ENCODE peak calls at places on chromosomes 12 and 14, in eight cellular contexts. J is endodermal cell, A is heart right ventricle, F is sigmoid colon, R is ovary, X is cardiac muscle cell, S is left lung, I is neural progenitor cell. V is an unnamed sample.
A peak's percentile ranks its signal among the peaks of the same experiment; 100 is the strongest.

GRCh38 chr12:111640498-111640897 is 41.4 kb upstream of the ATXN2 start:
- DNase-seq in I (no peak), X (no peak), S (no peak), F (no peak), J (no peak), R (no peak), A (no peak), V (no peak)

GRCh38 chr14:59055439-59056045 is 132.9 kb upstream of the DAAM1 start:
- DNase-seq in I (peak; percentile 63), X (peak; percentile 73), A (no peak), S (no peak), F (no peak), J (peak; percentile 69), R (peak; percentile 64), V (no peak)

GRCh38 chr12:113239288-113239771 is 18.1 kb downstream of the TPCN1 start:
- DNase-seq in A (no peak), I (no peak), J (peak; percentile 60), X (no peak), S (no peak), F (peak; percentile 54), R (no peak), V (no peak)

GRCh38 chr12:46124848-46125619 is 134.7 kb upstream of the SCAF11 start:
- DNase-seq in F (peak; percentile 75), J (peak; percentile 85), I (peak; percentile 77), R (peak; percentile 77), X (peak; percentile 89), S (no peak), A (no peak), V (no peak)

GRCh38 chr12:613996-614726 is 49.1 kb downstream of the NINJ2 start:
- DNase-seq in J (peak; percentile 86), S (no peak), R (no peak), I (peak; percentile 61), X (peak; percentile 23), A (peak; percentile 29), F (no peak), V (peak; percentile 69)

GRCh38 chr14:23056257-23056955 is 914 bp downstream of the CDH24 start:
- DNase-seq in I (peak; percentile 87), J (peak; percentile 94), A (peak; percentile 60), R (peak; percentile 46), X (peak; percentile 70), F (peak; percentile 80), S (peak; percentile 88), V (peak; percentile 74)

GRCh38 chr12:93154753-93155475 is 222.8 kb upstream of the NUDT4 start:
- DNase-seq in R (no peak), F (no peak), I (no peak), S (no peak), A (no peak), X (peak; percentile 67), J (no peak), V (no peak)

GRCh38 chr12:80821513-80822000 is 104.8 kb downstream of the MYF5 start:
- DNase-seq in R (no peak), X (no peak), A (no peak), J (peak; percentile 47), S (no peak), F (no peak), I (peak; percentile 76), V (no peak)

GRCh38 chr12:117850048-117850447 is 118.7 kb downstream of the KSR2 start:
- DNase-seq in R (no peak), X (peak; percentile 57), A (no peak), F (no peak), I (peak; percentile 78), J (peak; percentile 89), S (no peak), V (no peak)

GRCh38 chr12:13027032-13027431 is 17.1 kb upstream of the FAM234B start:
- DNase-seq in S (no peak), R (no peak), A (no peak), X (no peak), J (no peak), F (no peak), I (no peak), V (no peak)

GRCh38 chr12:13027508-13027907 is 16.7 kb upstream of the FAM234B start:
- DNase-seq in J (no peak), F (no peak), S (no peak), R (no peak), X (no peak), I (no peak), A (no peak), V (no peak)

GRCh38 chr12:13022737-13023370 is 21.3 kb upstream of the FAM234B start:
- DNase-seq in X (peak; percentile 71), S (no peak), J (no peak), I (no peak), R (no peak), A (no peak), F (no peak), V (no peak)

GRCh38 chr12:13028825-13029570 is 15.2 kb upstream of the FAM234B start:
- DNase-seq in A (no peak), S (no peak), F (no peak), J (peak; percentile 73), I (peak; percentile 75), R (no peak), X (no peak), V (no peak)

GRCh38 chr12:13024151-13024946 is 19.8 kb upstream of the FAM234B start:
- DNase-seq in S (no peak), F (no peak), I (peak; percentile 18), A (no peak), J (no peak), R (peak; percentile 37), X (peak; percentile 70), V (no peak)
- TF ChIP-seq CTCF in S (peak; percentile 21), F (no peak), I (peak; percentile 38), A (peak; percentile 18), J (peak; percentile 70), R (no peak), X (peak; percentile 46), V (no peak)

DNA sequence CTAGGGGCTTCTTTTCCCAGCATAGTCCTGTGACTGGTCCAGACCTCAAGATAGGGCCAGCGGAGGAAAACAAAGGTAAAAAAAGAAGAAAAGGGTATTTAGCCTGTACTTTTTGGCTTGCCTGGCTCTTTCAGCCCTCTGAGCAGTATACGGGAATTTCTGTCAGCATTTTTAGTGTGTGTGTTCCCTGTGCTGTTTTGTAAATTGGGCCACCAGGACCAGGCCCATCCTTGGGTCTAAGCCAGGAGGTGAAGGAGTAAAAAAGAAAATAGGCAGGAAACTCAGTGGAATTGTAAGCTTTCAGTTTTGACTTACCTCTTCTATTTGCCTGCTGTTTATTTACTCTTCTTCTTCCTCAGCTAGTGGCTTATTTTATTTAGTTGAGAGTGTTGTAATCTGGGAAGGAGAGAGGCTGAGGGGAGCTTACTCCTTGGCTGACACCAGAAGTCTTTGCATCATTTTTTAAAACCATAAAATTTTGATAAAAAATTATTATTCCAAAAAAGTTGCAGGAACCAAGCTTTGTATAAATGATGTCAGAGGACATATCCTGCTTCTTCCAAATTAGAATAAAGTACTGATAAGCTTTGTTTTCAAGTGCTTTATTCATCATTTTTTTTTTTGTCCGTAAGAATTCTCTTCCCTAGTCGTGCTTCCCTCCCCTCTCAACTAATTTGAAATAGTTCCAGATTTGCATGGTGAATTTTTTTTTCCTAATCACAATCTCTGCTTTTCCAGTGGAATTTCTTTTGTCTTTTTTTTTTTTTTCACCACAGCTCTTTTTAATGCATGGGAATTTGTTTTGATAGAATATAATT is 63.8 kb downstream of the DIP2B start:
- DNase-seq in I (no peak), J (no peak), X (peak; percentile 69), S (no peak), F (no peak), A (no peak), R (no peak), V (no peak)
- H3K4me1 ChIP-seq in I (peaks cover 36% of the 10 kb centered on the region), J (peaks cover 9% of the 10 kb centered on the region), X (peaks cover 35% of the 10 kb centered on the region), S (peaks cover 20% of the 10 kb centered on the region), F (peaks cover 41% of the 10 kb centered on the region), A (peaks cover 79% of the 10 kb centered on the region), R (peaks cover 20% of the 10 kb centered on the region), V (peaks cover 84% of the 10 kb centered on the region)

GRCh38 chr12:85002778-85003296 is 33.2 kb downstream of the TSPAN19 start:
- DNase-seq in F (no peak), I (no peak), R (no peak), S (no peak), A (no peak), J (no peak), X (no peak), V (no peak)

GRCh38 chr12:85007836-85008235 is 28.2 kb downstream of the TSPAN19 start:
- DNase-seq in X (peak; percentile 61), F (no peak), R (no peak), I (no peak), A (no peak), J (no peak), S (no peak), V (no peak)

GRCh38 chr12:85004199-85004598 is 31.9 kb downstream of the TSPAN19 start:
- DNase-seq in S (no peak), F (no peak), R (no peak), X (no peak), A (no peak), J (no peak), I (no peak), V (no peak)

GRCh38 chr12:85000766-85001165 is 35.3 kb downstream of the TSPAN19 start:
- DNase-seq in S (no peak), A (no peak), I (no peak), X (no peak), J (no peak), R (no peak), F (no peak), V (no peak)

DNA sequence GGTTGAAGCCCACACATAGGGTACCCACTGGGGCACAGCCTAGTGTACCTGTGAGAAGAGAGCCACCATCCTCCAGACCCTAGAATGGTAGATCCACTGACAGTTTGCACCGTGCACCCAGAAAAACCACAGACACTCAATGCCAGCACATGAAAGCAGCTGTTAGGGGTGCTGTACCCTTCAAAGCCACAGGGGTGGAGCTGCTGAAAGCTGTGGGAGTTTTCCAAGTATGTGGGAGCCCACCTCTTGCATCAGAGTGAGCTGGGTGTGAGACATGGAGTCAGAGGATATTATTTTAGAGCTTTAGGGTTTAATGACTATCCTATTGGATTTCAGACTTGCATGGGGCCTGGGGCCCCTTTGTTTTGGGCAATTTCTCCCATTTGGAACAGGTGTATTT is 30.5 kb downstream of the TSPAN19 start:
- DNase-seq in A (no peak), S (no peak), F (no peak), R (no peak), X (no peak), J (no peak), I (no peak), V (no peak)
- TF ChIP-seq CTCF in A (no peak), S (no peak), F (no peak), R (no peak), X (no peak), J (no peak), I (no peak), V (no peak)

DNA sequence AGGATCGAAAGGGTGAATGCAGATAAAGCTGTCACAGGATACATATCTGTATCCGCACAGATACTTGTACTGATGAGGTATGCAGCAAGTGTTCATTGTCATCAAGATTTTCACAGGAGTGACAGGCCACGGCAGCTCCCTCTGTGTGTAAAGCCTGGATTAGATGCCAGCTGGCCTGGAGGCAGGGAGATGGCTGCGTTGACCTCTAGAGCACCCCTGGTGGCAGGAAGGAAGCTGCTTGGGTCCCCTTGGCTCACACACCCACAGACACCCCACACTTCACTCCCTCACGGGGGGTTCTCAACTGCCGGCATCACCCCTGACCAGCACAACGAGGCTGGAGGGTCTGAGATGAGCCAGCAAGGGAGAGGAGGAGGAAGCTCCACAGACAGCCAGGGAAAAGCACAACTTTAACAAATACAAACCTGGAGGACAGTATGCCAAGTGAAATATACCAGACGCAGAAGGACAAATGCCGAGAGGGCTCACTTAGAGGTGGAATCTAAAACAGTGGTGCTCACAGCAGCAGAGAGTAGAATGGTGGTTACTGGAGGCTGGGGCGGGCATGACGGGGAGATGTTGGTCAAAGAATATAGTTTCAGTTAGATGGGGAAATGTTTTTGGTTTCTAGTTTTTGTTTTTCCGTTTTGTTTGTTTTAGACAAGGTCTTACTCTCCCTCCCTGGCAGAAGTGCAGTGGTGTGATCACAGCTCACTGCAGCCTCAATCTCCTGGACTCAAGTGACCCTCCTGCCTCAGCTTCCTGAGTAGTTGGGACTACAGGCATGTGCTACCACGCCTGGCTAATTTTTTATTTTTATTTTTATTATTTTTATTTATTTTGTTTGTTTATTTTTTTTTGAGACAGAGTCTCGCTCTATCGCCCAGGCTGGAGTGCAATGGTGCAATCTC is 45.7 kb downstream of the TEAD4 start:
- DNase-seq in S (no peak), J (peak; percentile 72), I (no peak), R (no peak), F (no peak), A (no peak), X (no peak), V (no peak)
- H3K4me1 ChIP-seq in S (no peaks in the 10 kb centered on the region), J (peaks cover 3% of the 10 kb centered on the region), I (peaks cover 2% of the 10 kb centered on the region), R (peaks cover 1% of the 10 kb centered on the region), F (peaks cover 13% of the 10 kb centered on the region), A (peaks cover 11% of the 10 kb centered on the region), X (peaks cover 14% of the 10 kb centered on the region), V (no peaks in the 10 kb centered on the region)

V was measured in lower lobe of right lung.